ENCODE peak calls at places on chromosomes 11 and 22, in ten cellular contexts. One of them, this sample, is unnamed.

GRCh38 chr22:37086184-37086583 is 23.3 kb downstream of the TMPRSS6 start:
- DNase-seq in fibroblast of pulmonary artery: no peak
- DNase-seq in posterior cingulate gyrus: no peak
- DNase-seq in NCI-H748 treated with DMSO at 0.1 percent for 48 hours: no peak
- DNase-seq in BE2C: no peak
- DNase-seq in stimulated activated CD8-positive, alpha-beta memory T cell treated with anti-CD3 and anti-CD28 coated beads, Interleukin-15, amount 100 ng/mL, for 1 hour: no peak
- DNase-seq in activated gamma-delta T cell treated with anti-CD3 and anti-CD28 coated beads, Interleukin-2, amount 50 U/mL, for 16 hours: no peak
- DNase-seq in hypothalamus: no peak
- DNase-seq in iPS-NIHi11: no peak
- DNase-seq in colonic mucosa: no peak
- DNase-seq in this sample: no peak

GRCh38 chr22:41305646-41306045 is 4.3 kb downstream of the ZC3H7B start:
- DNase-seq in activated gamma-delta T cell treated with anti-CD3 and anti-CD28 coated beads, Interleukin-2, amount 50 U/mL, for 16 hours: no peak
- DNase-seq in colonic mucosa: no peak
- DNase-seq in iPS-NIHi11: no peak
- DNase-seq in NCI-H748 treated with DMSO at 0.1 percent for 48 hours: no peak
- DNase-seq in hypothalamus: peak; percentile 3
- DNase-seq in BE2C: peak; percentile 57
- DNase-seq in stimulated activated CD8-positive, alpha-beta memory T cell treated with anti-CD3 and anti-CD28 coated beads, Interleukin-15, amount 100 ng/mL, for 1 hour: no peak
- DNase-seq in fibroblast of pulmonary artery: peak; percentile 65
- DNase-seq in posterior cingulate gyrus: no peak
- DNase-seq in this sample: no peak

GRCh38 chr11:133227674-133228111 is 304.6 kb downstream of the OPCML start:
- DNase-seq in activated gamma-delta T cell treated with anti-CD3 and anti-CD28 coated beads, Interleukin-2, amount 50 U/mL, for 16 hours: no peak
- DNase-seq in BE2C: no peak
- DNase-seq in iPS-NIHi11: peak; percentile 9
- DNase-seq in stimulated activated CD8-positive, alpha-beta memory T cell treated with anti-CD3 and anti-CD28 coated beads, Interleukin-15, amount 100 ng/mL, for 1 hour: no peak
- DNase-seq in hypothalamus: no peak
- DNase-seq in fibroblast of pulmonary artery: no peak
- DNase-seq in colonic mucosa: no peak
- DNase-seq in posterior cingulate gyrus: no peak
- DNase-seq in NCI-H748 treated with DMSO at 0.1 percent for 48 hours: no peak
- DNase-seq in this sample: no peak

GRCh38 chr22:17924735-17925727 is 99.3 kb downstream of the MICAL3 start:
- DNase-seq in fibroblast of pulmonary artery: peak; percentile 39
- DNase-seq in stimulated activated CD8-positive, alpha-beta memory T cell treated with anti-CD3 and anti-CD28 coated beads, Interleukin-15, amount 100 ng/mL, for 1 hour: no peak
- DNase-seq in colonic mucosa: no peak
- DNase-seq in NCI-H748 treated with DMSO at 0.1 percent for 48 hours: no peak
- DNase-seq in hypothalamus: no peak
- DNase-seq in BE2C: no peak
- DNase-seq in posterior cingulate gyrus: no peak
- DNase-seq in activated gamma-delta T cell treated with anti-CD3 and anti-CD28 coated beads, Interleukin-2, amount 50 U/mL, for 16 hours: no peak
- DNase-seq in iPS-NIHi11: no peak
- DNase-seq in this sample: no peak

GRCh38 chr22:33962409-33962808 is 42.1 kb upstream of the LARGE1 start:
- DNase-seq in stimulated activated CD8-positive, alpha-beta memory T cell treated with anti-CD3 and anti-CD28 coated beads, Interleukin-15, amount 100 ng/mL, for 1 hour: no peak
- DNase-seq in BE2C: no peak
- DNase-seq in NCI-H748 treated with DMSO at 0.1 percent for 48 hours: no peak
- DNase-seq in iPS-NIHi11: no peak
- DNase-seq in fibroblast of pulmonary artery: no peak
- DNase-seq in hypothalamus: no peak
- DNase-seq in posterior cingulate gyrus: no peak
- DNase-seq in activated gamma-delta T cell treated with anti-CD3 and anti-CD28 coated beads, Interleukin-2, amount 50 U/mL, for 16 hours: no peak
- DNase-seq in colonic mucosa: no peak
- DNase-seq in this sample: no peak

GRCh38 chr11:48022445-48022844 is 42.1 kb downstream of the PTPRJ start:
- DNase-seq in activated gamma-delta T cell treated with anti-CD3 and anti-CD28 coated beads, Interleukin-2, amount 50 U/mL, for 16 hours: no peak
- DNase-seq in iPS-NIHi11: no peak
- DNase-seq in stimulated activated CD8-positive, alpha-beta memory T cell treated with anti-CD3 and anti-CD28 coated beads, Interleukin-15, amount 100 ng/mL, for 1 hour: no peak
- DNase-seq in posterior cingulate gyrus: no peak
- DNase-seq in colonic mucosa: no peak
- DNase-seq in NCI-H748 treated with DMSO at 0.1 percent for 48 hours: no peak
- DNase-seq in hypothalamus: no peak
- DNase-seq in BE2C: no peak
- DNase-seq in fibroblast of pulmonary artery: no peak
- DNase-seq in this sample: no peak

GRCh38 chr11:119047205-119047604 is 9.8 kb downstream of the HYOU1 start:
- DNase-seq in NCI-H748 treated with DMSO at 0.1 percent for 48 hours: no peak
- DNase-seq in activated gamma-delta T cell treated with anti-CD3 and anti-CD28 coated beads, Interleukin-2, amount 50 U/mL, for 16 hours: no peak
- DNase-seq in posterior cingulate gyrus: no peak
- DNase-seq in hypothalamus: no peak
- DNase-seq in colonic mucosa: no peak
- DNase-seq in fibroblast of pulmonary artery: no peak
- DNase-seq in iPS-NIHi11: no peak
- DNase-seq in BE2C: no peak
- DNase-seq in stimulated activated CD8-positive, alpha-beta memory T cell treated with anti-CD3 and anti-CD28 coated beads, Interleukin-15, amount 100 ng/mL, for 1 hour: no peak
- DNase-seq in this sample: no peak

GRCh38 chr11:46099973-46100335 is 21.3 kb downstream of the PHF21A start:
- DNase-seq in colonic mucosa: no peak
- DNase-seq in stimulated activated CD8-positive, alpha-beta memory T cell treated with anti-CD3 and anti-CD28 coated beads, Interleukin-15, amount 100 ng/mL, for 1 hour: no peak
- DNase-seq in posterior cingulate gyrus: no peak
- DNase-seq in fibroblast of pulmonary artery: peak; percentile 35
- DNase-seq in activated gamma-delta T cell treated with anti-CD3 and anti-CD28 coated beads, Interleukin-2, amount 50 U/mL, for 16 hours: no peak
- DNase-seq in iPS-NIHi11: no peak
- DNase-seq in NCI-H748 treated with DMSO at 0.1 percent for 48 hours: no peak
- DNase-seq in hypothalamus: no peak
- DNase-seq in BE2C: no peak
- DNase-seq in this sample: no peak

GRCh38 chr11:95507794-95508193 is 276.8 kb upstream of the SESN3 start:
- DNase-seq in stimulated activated CD8-positive, alpha-beta memory T cell treated with anti-CD3 and anti-CD28 coated beads, Interleukin-15, amount 100 ng/mL, for 1 hour: no peak
- DNase-seq in NCI-H748 treated with DMSO at 0.1 percent for 48 hours: no peak
- DNase-seq in BE2C: no peak
- DNase-seq in activated gamma-delta T cell treated with anti-CD3 and anti-CD28 coated beads, Interleukin-2, amount 50 U/mL, for 16 hours: no peak
- DNase-seq in fibroblast of pulmonary artery: no peak
- DNase-seq in iPS-NIHi11: no peak
- DNase-seq in hypothalamus: no peak
- DNase-seq in posterior cingulate gyrus: no peak
- DNase-seq in colonic mucosa: no peak
- DNase-seq in this sample: no peak

GRCh38 chr22:44701187-44701586 is 817 bp upstream of the PRR5 start:
- DNase-seq in hypothalamus: no peak
- DNase-seq in BE2C: no peak
- DNase-seq in NCI-H748 treated with DMSO at 0.1 percent for 48 hours: no peak
- DNase-seq in iPS-NIHi11: no peak
- DNase-seq in colonic mucosa: no peak
- DNase-seq in stimulated activated CD8-positive, alpha-beta memory T cell treated with anti-CD3 and anti-CD28 coated beads, Interleukin-15, amount 100 ng/mL, for 1 hour: no peak
- DNase-seq in posterior cingulate gyrus: no peak
- DNase-seq in activated gamma-delta T cell treated with anti-CD3 and anti-CD28 coated beads, Interleukin-2, amount 50 U/mL, for 16 hours: no peak
- DNase-seq in fibroblast of pulmonary artery: no peak
- DNase-seq in this sample: no peak

GRCh38 chr11:72778535-72779494 is 15.0 kb downstream of the STARD10 start:
- DNase-seq in activated gamma-delta T cell treated with anti-CD3 and anti-CD28 coated beads, Interleukin-2, amount 50 U/mL, for 16 hours: no peak
- DNase-seq in colonic mucosa: peak; percentile 85
- DNase-seq in NCI-H748 treated with DMSO at 0.1 percent for 48 hours: no peak
- DNase-seq in hypothalamus: no peak
- DNase-seq in fibroblast of pulmonary artery: no peak
- DNase-seq in stimulated activated CD8-positive, alpha-beta memory T cell treated with anti-CD3 and anti-CD28 coated beads, Interleukin-15, amount 100 ng/mL, for 1 hour: no peak
- DNase-seq in posterior cingulate gyrus: no peak
- DNase-seq in BE2C: no peak
- DNase-seq in iPS-NIHi11: no peak
- DNase-seq in this sample: peak; percentile 93

GRCh38 chr11:62649486-62649885 is 3.1 kb upstream of the GANAB start:
- DNase-seq in colonic mucosa: no peak
- DNase-seq in stimulated activated CD8-positive, alpha-beta memory T cell treated with anti-CD3 and anti-CD28 coated beads, Interleukin-15, amount 100 ng/mL, for 1 hour: no peak
- DNase-seq in hypothalamus: no peak
- DNase-seq in NCI-H748 treated with DMSO at 0.1 percent for 48 hours: no peak
- DNase-seq in posterior cingulate gyrus: no peak
- DNase-seq in iPS-NIHi11: no peak
- DNase-seq in fibroblast of pulmonary artery: no peak
- DNase-seq in BE2C: no peak
- DNase-seq in activated gamma-delta T cell treated with anti-CD3 and anti-CD28 coated beads, Interleukin-2, amount 50 U/mL, for 16 hours: no peak
- DNase-seq in this sample: no peak

GRCh38 chr11:68501813-68502212 is 41.3 kb downstream of the PPP6R3 start:
- DNase-seq in NCI-H748 treated with DMSO at 0.1 percent for 48 hours: no peak
- DNase-seq in posterior cingulate gyrus: no peak
- DNase-seq in iPS-NIHi11: no peak
- DNase-seq in fibroblast of pulmonary artery: no peak
- DNase-seq in colonic mucosa: no peak
- DNase-seq in stimulated activated CD8-positive, alpha-beta memory T cell treated with anti-CD3 and anti-CD28 coated beads, Interleukin-15, amount 100 ng/mL, for 1 hour: no peak
- DNase-seq in hypothalamus: no peak
- DNase-seq in BE2C: no peak
- DNase-seq in activated gamma-delta T cell treated with anti-CD3 and anti-CD28 coated beads, Interleukin-2, amount 50 U/mL, for 16 hours: no peak
- DNase-seq in this sample: no peak

This sample was measured in left lobe of liver.